ENCODE peak calls at places on chromosomes 11 and 22, in seven cellular contexts. One of them, this sample, is unnamed.

GRCh38 chr11:125140251-125140650 is 24.3 kb upstream of the PKNOX2 start:
- DNase-seq in heart left ventricle: no peak
- DNase-seq in choroid plexus epithelial cell: no peak
- DNase-seq in cardiac fibroblast: no peak
- DNase-seq in upper lobe of right lung: no peak
- DNase-seq in dorsolateral prefrontal cortex: no peak
- DNase-seq in hepatocyte: peak
- DNase-seq in this sample: no peak

GRCh38 chr11:37323843-37324242 is 725.8 kb upstream of the RAG2 start:
- DNase-seq in choroid plexus epithelial cell: no peak
- DNase-seq in hepatocyte: no peak
- DNase-seq in cardiac fibroblast: no peak
- DNase-seq in heart left ventricle: no peak
- DNase-seq in upper lobe of right lung: no peak
- DNase-seq in dorsolateral prefrontal cortex: no peak
- DNase-seq in this sample: no peak

GRCh38 chr22:50696799-50697561 is 24.4 kb downstream of the SHANK3 start:
- DNase-seq in dorsolateral prefrontal cortex: no peak
- DNase-seq in choroid plexus epithelial cell: peak
- DNase-seq in cardiac fibroblast: no peak
- DNase-seq in heart left ventricle: peak
- DNase-seq in upper lobe of right lung: peak
- DNase-seq in hepatocyte: peak
- DNase-seq in this sample: no peak

GRCh38 chr11:33530824-33531223 is 169.8 kb downstream of the C11orf91 start:
- DNase-seq in cardiac fibroblast: peak
- DNase-seq in heart left ventricle: no peak
- DNase-seq in dorsolateral prefrontal cortex: no peak
- DNase-seq in choroid plexus epithelial cell: peak
- DNase-seq in hepatocyte: no peak
- DNase-seq in upper lobe of right lung: no peak
- DNase-seq in this sample: no peak

GRCh38 chr11:123452799-123453198 is 22.7 kb downstream of the GRAMD1B start:
- DNase-seq in dorsolateral prefrontal cortex: no peak
- DNase-seq in heart left ventricle: no peak
- DNase-seq in cardiac fibroblast: no peak
- DNase-seq in choroid plexus epithelial cell: no peak
- DNase-seq in hepatocyte: no peak
- DNase-seq in upper lobe of right lung: no peak
- DNase-seq in this sample: no peak

GRCh38 chr11:34564406-34564805 is 50.8 kb upstream of the ELF5 start:
- DNase-seq in heart left ventricle: no peak
- DNase-seq in upper lobe of right lung: no peak
- DNase-seq in dorsolateral prefrontal cortex: no peak
- DNase-seq in cardiac fibroblast: peak
- DNase-seq in choroid plexus epithelial cell: peak
- DNase-seq in hepatocyte: no peak
- DNase-seq in this sample: no peak

GRCh38 chr11:112481893-112482292 is 221.2 kb upstream of the PLET1 start:
- DNase-seq in upper lobe of right lung: no peak
- DNase-seq in cardiac fibroblast: no peak
- DNase-seq in choroid plexus epithelial cell: no peak
- DNase-seq in heart left ventricle: no peak
- DNase-seq in dorsolateral prefrontal cortex: no peak
- DNase-seq in hepatocyte: no peak
- DNase-seq in this sample: no peak

GRCh38 chr22:46935506-46936377 is 173.3 kb downstream of the TBC1D22A start:
- DNase-seq in dorsolateral prefrontal cortex: no peak
- DNase-seq in choroid plexus epithelial cell: peak
- DNase-seq in heart left ventricle: no peak
- DNase-seq in hepatocyte: peak
- DNase-seq in cardiac fibroblast: no peak
- DNase-seq in upper lobe of right lung: no peak
- DNase-seq in this sample: no peak

GRCh38 chr11:120357620-120358019 is 21.4 kb downstream of the ARHGEF12 start:
- DNase-seq in dorsolateral prefrontal cortex: no peak
- DNase-seq in upper lobe of right lung: no peak
- DNase-seq in hepatocyte: no peak
- DNase-seq in heart left ventricle: no peak
- DNase-seq in cardiac fibroblast: no peak
- DNase-seq in choroid plexus epithelial cell: no peak
- DNase-seq in this sample: no peak

GRCh38 chr11:94719864-94720263 is 48.3 kb upstream of the AMOTL1 start:
- DNase-seq in cardiac fibroblast: no peak
- DNase-seq in dorsolateral prefrontal cortex: no peak
- DNase-seq in upper lobe of right lung: no peak
- DNase-seq in heart left ventricle: no peak
- DNase-seq in choroid plexus epithelial cell: no peak
- DNase-seq in hepatocyte: no peak
- DNase-seq in this sample: no peak

GRCh38 chr11:74680703-74681531 is 50.3 kb downstream of the CHRDL2 start:
- DNase-seq in dorsolateral prefrontal cortex: no peak
- DNase-seq in upper lobe of right lung: peak
- DNase-seq in choroid plexus epithelial cell: no peak
- DNase-seq in cardiac fibroblast: no peak
- DNase-seq in heart left ventricle: no peak
- DNase-seq in hepatocyte: no peak
- DNase-seq in this sample: no peak

GRCh38 chr11:134277176-134278001 is 1.2 kb downstream of the GLB1L3 start:
- DNase-seq in cardiac fibroblast: no peak
- DNase-seq in heart left ventricle: no peak
- DNase-seq in dorsolateral prefrontal cortex: peak
- DNase-seq in upper lobe of right lung: no peak
- DNase-seq in hepatocyte: no peak
- DNase-seq in choroid plexus epithelial cell: no peak
- DNase-seq in this sample: no peak

GRCh38 chr11:68446046-68446725 is 14.4 kb upstream of the PPP6R3 start:
- DNase-seq in dorsolateral prefrontal cortex: no peak
- DNase-seq in choroid plexus epithelial cell: no peak
- DNase-seq in hepatocyte: no peak
- DNase-seq in upper lobe of right lung: no peak
- DNase-seq in cardiac fibroblast: no peak
- DNase-seq in heart left ventricle: peak
- DNase-seq in this sample: no peak

GRCh38 chr11:68448604-68449011 is 11.9 kb upstream of the PPP6R3 start:
- DNase-seq in dorsolateral prefrontal cortex: no peak
- DNase-seq in cardiac fibroblast: no peak
- DNase-seq in upper lobe of right lung: no peak
- DNase-seq in choroid plexus epithelial cell: no peak
- DNase-seq in heart left ventricle: no peak
- DNase-seq in hepatocyte: no peak
- DNase-seq in this sample: no peak

GRCh38 chr11:68445531-68446035 is 15.0 kb upstream of the PPP6R3 start:
- DNase-seq in heart left ventricle: peak
- DNase-seq in choroid plexus epithelial cell: no peak
- DNase-seq in upper lobe of right lung: no peak
- DNase-seq in cardiac fibroblast: no peak
- DNase-seq in hepatocyte: no peak
- DNase-seq in dorsolateral prefrontal cortex: no peak
- DNase-seq in this sample: no peak

GRCh38 chr11:68444566-68444965 is 16.0 kb upstream of the PPP6R3 start:
- DNase-seq in upper lobe of right lung: no peak
- DNase-seq in heart left ventricle: peak
- DNase-seq in choroid plexus epithelial cell: no peak
- DNase-seq in cardiac fibroblast: no peak
- DNase-seq in dorsolateral prefrontal cortex: no peak
- DNase-seq in hepatocyte: no peak
- DNase-seq in this sample: no peak

GRCh38 chr11:68447015-68447801 is 13.3 kb upstream of the PPP6R3 start:
- DNase-seq in hepatocyte: peak
- DNase-seq in heart left ventricle: peak
- DNase-seq in dorsolateral prefrontal cortex: peak
- DNase-seq in upper lobe of right lung: peak
- DNase-seq in choroid plexus epithelial cell: peak
- DNase-seq in cardiac fibroblast: peak
- DNase-seq in this sample: peak
- TF ChIP-seq CTCF in hepatocyte: peak
- TF ChIP-seq CTCF in heart left ventricle: peak
- TF ChIP-seq CTCF in dorsolateral prefrontal cortex: peak
- TF ChIP-seq CTCF in upper lobe of right lung: peak
- TF ChIP-seq CTCF in choroid plexus epithelial cell: peak
- TF ChIP-seq CTCF in cardiac fibroblast: peak
- TF ChIP-seq CTCF in this sample: peak

GRCh38 chr22:25405854-25406509 is 158.5 kb upstream of the GRK3 start:
- DNase-seq in upper lobe of right lung: peak
- DNase-seq in hepatocyte: no peak
- DNase-seq in heart left ventricle: no peak
- DNase-seq in cardiac fibroblast: no peak
- DNase-seq in choroid plexus epithelial cell: no peak
- DNase-seq in dorsolateral prefrontal cortex: no peak
- DNase-seq in this sample: no peak

GRCh38 chr22:25406510-25407210 is 157.8 kb upstream of the GRK3 start:
- DNase-seq in cardiac fibroblast: no peak
- DNase-seq in upper lobe of right lung: peak
- DNase-seq in choroid plexus epithelial cell: no peak
- DNase-seq in hepatocyte: no peak
- DNase-seq in heart left ventricle: peak
- DNase-seq in dorsolateral prefrontal cortex: no peak
- DNase-seq in this sample: no peak

GRCh38 chr22:25404556-25404922 is 159.9 kb upstream of the GRK3 start:
- DNase-seq in choroid plexus epithelial cell: no peak
- DNase-seq in upper lobe of right lung: no peak
- DNase-seq in heart left ventricle: peak
- DNase-seq in dorsolateral prefrontal cortex: no peak
- DNase-seq in cardiac fibroblast: peak
- DNase-seq in hepatocyte: peak
- DNase-seq in this sample: no peak

GRCh38 chr22:25403752-25404471 is 160.6 kb upstream of the GRK3 start:
- DNase-seq in dorsolateral prefrontal cortex: no peak
- DNase-seq in heart left ventricle: no peak
- DNase-seq in hepatocyte: peak
- DNase-seq in upper lobe of right lung: no peak
- DNase-seq in choroid plexus epithelial cell: peak
- DNase-seq in cardiac fibroblast: peak
- DNase-seq in this sample: peak

GRCh38 chr22:25404923-25405853 is 159.3 kb upstream of the GRK3 start:
- DNase-seq in heart left ventricle: peak
- DNase-seq in choroid plexus epithelial cell: peak
- DNase-seq in dorsolateral prefrontal cortex: peak
- DNase-seq in upper lobe of right lung: peak
- DNase-seq in hepatocyte: peak
- DNase-seq in cardiac fibroblast: peak
- DNase-seq in this sample: peak
- TF ChIP-seq CTCF in heart left ventricle: no peak
- TF ChIP-seq CTCF in choroid plexus epithelial cell: no peak
- TF ChIP-seq CTCF in dorsolateral prefrontal cortex: no peak
- TF ChIP-seq CTCF in upper lobe of right lung: no peak
- TF ChIP-seq CTCF in hepatocyte: no peak
- TF ChIP-seq CTCF in cardiac fibroblast: no peak
- TF ChIP-seq CTCF in this sample: no peak

DNA sequence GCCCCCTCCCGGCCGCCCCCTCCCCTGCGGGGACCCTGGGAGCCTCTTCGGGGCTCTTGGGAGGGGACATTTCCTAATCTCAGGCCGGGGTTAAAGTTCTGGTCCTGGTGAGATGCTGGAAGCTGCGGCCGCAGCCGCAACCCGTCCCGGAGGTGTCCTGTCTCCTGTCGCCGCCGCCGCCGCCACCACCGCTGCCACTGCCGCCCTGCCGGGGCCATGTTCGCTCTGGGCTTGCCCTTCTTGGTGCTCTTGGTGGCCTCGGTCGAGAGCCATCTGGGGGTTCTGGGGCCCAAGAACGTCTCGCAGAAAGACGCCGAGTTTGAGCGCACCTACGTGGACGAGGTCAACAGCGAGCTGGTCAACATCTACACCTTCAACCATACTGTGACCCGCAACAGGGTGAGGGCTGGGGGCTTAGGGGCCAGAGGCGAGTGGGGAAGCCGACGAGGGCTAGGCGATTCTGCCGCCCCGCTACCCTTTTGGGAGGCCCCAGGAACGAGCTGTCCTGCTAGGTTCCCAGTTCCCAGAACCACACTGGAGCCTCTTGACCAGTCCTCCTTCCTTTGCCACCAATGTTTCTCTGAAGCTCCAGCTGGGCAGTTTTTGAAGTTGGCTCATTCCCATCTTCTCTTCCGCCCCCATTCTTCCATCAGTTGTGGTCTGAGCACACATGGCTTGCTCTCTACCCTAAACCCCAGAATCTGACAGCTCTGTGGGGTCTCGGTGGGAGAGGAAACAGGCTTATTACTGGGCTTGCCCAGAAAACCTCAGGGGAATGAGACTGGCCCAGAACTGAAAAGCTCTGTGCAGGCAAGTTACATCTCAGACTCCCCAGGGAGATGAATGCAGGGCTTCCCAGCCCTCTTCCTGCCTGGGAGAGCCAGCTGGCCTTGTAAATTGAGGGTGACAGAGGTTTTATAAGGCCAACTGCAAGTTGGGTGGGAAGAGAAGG is 781 bp downstream of the SIDT2 start:
- DNase-seq in hepatocyte: peak
- DNase-seq in upper lobe of right lung: peak
- DNase-seq in cardiac fibroblast: peak
- DNase-seq in choroid plexus epithelial cell: peak
- DNase-seq in dorsolateral prefrontal cortex: peak
- DNase-seq in heart left ventricle: no peak
- DNase-seq in this sample: peak
- TF ChIP-seq CTCF in hepatocyte: no peak
- TF ChIP-seq CTCF in upper lobe of right lung: no peak
- TF ChIP-seq CTCF in cardiac fibroblast: no peak
- TF ChIP-seq CTCF in choroid plexus epithelial cell: no peak
- TF ChIP-seq CTCF in dorsolateral prefrontal cortex: no peak
- TF ChIP-seq CTCF in heart left ventricle: no peak
- TF ChIP-seq CTCF in this sample: no peak

GRCh38 chr11:76551400-76551799 is 106.6 kb downstream of the EMSY start:
- DNase-seq in hepatocyte: peak
- DNase-seq in dorsolateral prefrontal cortex: no peak
- DNase-seq in heart left ventricle: no peak
- DNase-seq in upper lobe of right lung: no peak
- DNase-seq in choroid plexus epithelial cell: peak
- DNase-seq in cardiac fibroblast: peak
- DNase-seq in this sample: no peak
- TF ChIP-seq CTCF in hepatocyte: peak
- TF ChIP-seq CTCF in dorsolateral prefrontal cortex: peak
- TF ChIP-seq CTCF in heart left ventricle: peak
- TF ChIP-seq CTCF in upper lobe of right lung: peak
- TF ChIP-seq CTCF in choroid plexus epithelial cell: peak
- TF ChIP-seq CTCF in cardiac fibroblast: peak
- TF ChIP-seq CTCF in this sample: peak

GRCh38 chr11:7422544-7423331 is 62.6 kb upstream of the OLFML1 start:
- DNase-seq in dorsolateral prefrontal cortex: no peak
- DNase-seq in hepatocyte: no peak
- DNase-seq in choroid plexus epithelial cell: no peak
- DNase-seq in cardiac fibroblast: no peak
- DNase-seq in heart left ventricle: no peak
- DNase-seq in upper lobe of right lung: no peak
- DNase-seq in this sample: no peak
- TF ChIP-seq CTCF in dorsolateral prefrontal cortex: no peak
- TF ChIP-seq CTCF in hepatocyte: no peak
- TF ChIP-seq CTCF in choroid plexus epithelial cell: no peak
- TF ChIP-seq CTCF in cardiac fibroblast: no peak
- TF ChIP-seq CTCF in heart left ventricle: no peak
- TF ChIP-seq CTCF in upper lobe of right lung: no peak
- TF ChIP-seq CTCF in this sample: no peak